ENCODE peak calls at places on chromosomes 6 and 20, in five cellular contexts. R, C, K, Q and X are unnamed samples.

GRCh38 chr20:24160563-24161355 is 172.2 kb upstream of the GGTLC1 start:
- DNase-seq in R (peak), C (no peak), K (no peak), Q (peak), X (no peak)

GRCh38 chr6:29992792-29993191 is 50.5 kb downstream of the HLA-A start:
- DNase-seq in R (no peak), C (no peak), K (no peak), Q (no peak), X (no peak)

GRCh38 chr6:17281100-17281496 is at the start of gene RBM24:
- DNase-seq in R (peak), C (peak), K (no peak), Q (peak), X (peak)

GRCh38 chr6:7216941-7217621 is 95.9 kb downstream of the SSR1 start:
- DNase-seq in R (no peak), C (peak), K (no peak), Q (no peak), X (no peak)

GRCh38 chr20:47970282-47970903 is 185.1 kb upstream of the SULF2 start:
- DNase-seq in R (no peak), C (no peak), K (no peak), Q (no peak), X (no peak)

GRCh38 chr6:154164397-154164796 is 125.4 kb downstream of the OPRM1 start:
- DNase-seq in R (no peak), C (no peak), K (no peak), Q (peak), X (no peak)

GRCh38 chr6:146965110-146965689 is 239.0 kb upstream of the STXBP5 start:
- DNase-seq in R (no peak), C (no peak), K (no peak), Q (no peak), X (no peak)

GRCh38 chr6:62746968-62747367 is 460.9 kb upstream of the KHDRBS2 start:
- DNase-seq in R (no peak), C (no peak), K (no peak), Q (no peak), X (no peak)

GRCh38 chr6:82365011-82365751 is 1.6 kb downstream of the TPBG start:
- DNase-seq in R (no peak), C (peak), K (no peak), Q (no peak), X (peak)
- TF ChIP-seq CTCF in R (no peak), C (no peak), K (no peak), Q (peak), X (no peak)

DNA sequence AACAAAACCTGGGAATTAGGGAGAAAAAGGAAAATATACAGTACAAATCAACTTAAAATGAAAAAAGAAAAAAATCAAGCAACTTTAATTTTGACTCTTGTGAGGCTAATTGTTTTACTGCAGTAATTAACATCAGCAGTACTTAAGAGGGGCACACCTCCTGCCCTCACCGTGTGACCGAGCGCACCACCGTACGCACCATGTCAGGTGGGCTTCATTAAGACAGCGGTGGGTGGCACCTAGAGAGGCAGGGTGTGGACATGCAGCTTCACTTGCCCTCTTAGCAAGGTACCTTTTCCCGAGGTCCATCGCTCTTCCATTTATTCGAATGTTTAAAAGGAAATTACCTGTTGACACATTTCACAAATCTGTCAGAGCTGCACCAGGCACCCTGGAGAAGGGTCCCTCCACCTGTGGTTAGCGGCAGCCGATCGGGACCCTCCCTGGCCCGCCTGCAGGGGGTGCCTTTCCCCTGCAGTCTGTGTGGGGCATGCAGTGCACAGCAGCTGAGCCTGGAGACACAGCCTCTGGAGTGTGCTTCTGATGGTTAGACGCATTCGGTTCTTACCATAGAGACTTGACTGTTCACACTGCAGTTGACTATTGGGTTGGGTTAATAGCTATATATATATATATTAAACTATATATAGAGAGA is 184.1 kb downstream of the TMEM242 start:
- DNase-seq in R (no peak), C (no peak), K (no peak), Q (no peak), X (no peak)
- TF ChIP-seq CTCF in R (no peak), C (no peak), K (no peak), Q (peak), X (no peak)

GRCh38 chr6:108407952-108408351 is 113.1 kb downstream of the AFG1L start:
- DNase-seq in R (no peak), C (no peak), K (no peak), Q (no peak), X (no peak)

GRCh38 chr6:108406943-108407342 is 112.1 kb downstream of the AFG1L start:
- DNase-seq in R (no peak), C (no peak), K (no peak), Q (no peak), X (no peak)

GRCh38 chr6:108403260-108403659 is 108.4 kb downstream of the AFG1L start:
- DNase-seq in R (no peak), C (no peak), K (no peak), Q (no peak), X (no peak)

GRCh38 chr6:108408453-108408852 is 113.6 kb downstream of the AFG1L start:
- DNase-seq in R (no peak), C (no peak), K (no peak), Q (no peak), X (no peak)

GRCh38 chr6:108408861-108409260 is 114.0 kb downstream of the AFG1L start:
- DNase-seq in R (no peak), C (no peak), K (no peak), Q (no peak), X (no peak)
- TF ChIP-seq CTCF in R (no peak), C (no peak), K (no peak), Q (no peak), X (no peak)

DNA sequence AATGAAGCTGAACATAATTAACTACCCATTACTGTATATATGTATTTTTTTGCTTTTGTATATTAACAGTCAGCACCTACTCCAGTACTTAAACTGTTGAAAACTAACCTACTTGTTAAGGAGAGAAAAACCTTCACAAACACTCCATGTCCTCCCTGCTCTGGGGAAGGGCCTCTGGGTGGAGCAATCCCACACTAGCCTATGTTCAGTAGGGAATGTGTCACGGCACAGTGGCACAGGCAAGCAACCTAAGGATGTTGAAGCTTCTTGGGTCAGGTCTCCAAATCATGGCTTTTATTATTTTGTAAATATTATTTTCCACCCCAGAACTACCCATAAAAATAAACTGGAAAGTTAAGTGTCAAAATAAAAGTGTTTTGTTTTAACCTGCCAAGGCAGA is 5.3 kb downstream of the MAN1A1 start:
- DNase-seq in R (no peak), C (no peak), K (no peak), Q (no peak), X (no peak)
- TF ChIP-seq CTCF in R (no peak), C (no peak), K (no peak), Q (no peak), X (no peak)